ENCODE peak calls at places on chromosome 22, in eight cellular contexts. K is endothelial cell; C is nephron progenitor cell; D is activated CD4-positive, CD25-positive, alpha-beta regulatory T cell; L is DMS79 treated with DMSO at 0.1 percent for 48 hours; N is NCI-H460; Q is T-helper 1 cell; B is lower lobe of right lung. J is an unnamed sample.

GRCh38 chr22:25747245-25747944 is 5.4 kb downstream of the MYO18B start:
- DNase-seq in K (no peak), C (no peak), D (no peak), L (no peak), N (peak), Q (no peak), B (no peak), J (peak)

GRCh38 chr22:20154602-20155183 is 3.8 kb upstream of the CCDC188 start:
- DNase-seq in K (no peak), C (no peak), D (no peak), L (no peak), N (no peak), Q (no peak), B (no peak), J (no peak)

GRCh38 chr22:24517446-24517845 is 22.3 kb downstream of the UPB1 start:
- DNase-seq in K (no peak), C (no peak), D (no peak), L (no peak), N (no peak), Q (no peak), B (no peak), J (no peak)

GRCh38 chr22:43212434-43212952 is 25.6 kb upstream of the TTLL12 start:
- DNase-seq in K (no peak), C (no peak), D (no peak), L (no peak), N (no peak), Q (no peak), B (no peak), J (no peak)

GRCh38 chr22:33757443-33758124 is 162.7 kb downstream of the LARGE1 start:
- DNase-seq in K (no peak), C (peak), D (no peak), L (peak), N (no peak), Q (no peak), B (no peak), J (peak)

GRCh38 chr22:20569059-20570058 is 61.9 kb downstream of the MED15 start:
- DNase-seq in K (no peak), C (no peak), D (no peak), L (peak), N (peak), Q (peak), B (peak), J (peak)

GRCh38 chr22:20080445-20080775 is 369 bp downstream of the DGCR8 start:
- DNase-seq in K (peak), C (peak), D (peak), L (no peak), N (peak), Q (peak), B (peak), J (peak)

GRCh38 chr22:28222976-28223375 is 303.9 kb upstream of the PITPNB start:
- DNase-seq in K (no peak), C (no peak), D (no peak), L (no peak), N (no peak), Q (no peak), B (no peak), J (peak)

GRCh38 chr22:41917906-41918791 is 3.3 kb upstream of the SHISA8 start:
- DNase-seq in K (peak), C (no peak), D (no peak), L (peak), N (peak), Q (no peak), B (peak), J (no peak)

GRCh38 chr22:28817919-28818859 is 17.8 kb upstream of the XBP1 start:
- DNase-seq in K (no peak), C (no peak), D (no peak), L (peak), N (no peak), Q (no peak), B (peak), J (no peak)

GRCh38 chr22:20324139-20324516 is 4.3 kb upstream of the DGCR6L start:
- DNase-seq in K (no peak), C (no peak), D (no peak), L (no peak), N (no peak), Q (no peak), B (no peak), J (no peak)

GRCh38 chr22:24189249-24190158 is 8.2 kb downstream of the SUSD2 start:
- DNase-seq in K (peak), C (peak), D (peak), L (peak), N (peak), Q (peak), B (peak), J (peak)

GRCh38 chr22:29270475-29271271 is 2.6 kb downstream of the EWSR1 start:
- DNase-seq in K (no peak), C (no peak), D (no peak), L (no peak), N (no peak), Q (no peak), B (no peak), J (no peak)

GRCh38 chr22:49701380-49702067 is 126.1 kb downstream of the BRD1 start:
- DNase-seq in K (no peak), C (no peak), D (no peak), L (no peak), N (no peak), Q (no peak), B (no peak), J (no peak)

GRCh38 chr22:37419916-37420655 is 7.2 kb downstream of the ELFN2 start:
- DNase-seq in K (peak), C (peak), D (no peak), L (no peak), N (no peak), Q (no peak), B (no peak), J (no peak)

GRCh38 chr22:45204751-45205623 is 35.7 kb downstream of the KIAA0930 start:
- DNase-seq in K (no peak), C (no peak), D (no peak), L (no peak), N (no peak), Q (no peak), B (no peak), J (no peak)

GRCh38 chr22:24289138-24289537 is 18.5 kb downstream of the SPECC1L start:
- DNase-seq in K (no peak), C (no peak), D (no peak), L (no peak), N (no peak), Q (no peak), B (no peak), J (no peak)

GRCh38 chr22:30754971-30755759 is 60.5 kb downstream of the OSBP2 start:
- DNase-seq in K (peak), C (peak), D (peak), L (peak), N (peak), Q (peak), B (no peak), J (peak)

GRCh38 chr22:41598891-41599635 is 9.4 kb upstream of the PMM1 start:
- DNase-seq in K (no peak), C (no peak), D (no peak), L (no peak), N (no peak), Q (no peak), B (no peak), J (no peak)